ENCODE peak calls at places on chromosome 20, in nine cellular contexts. Y is bronchial epithelial cell; B is activated T-helper 1 cell treated with anti-CD3 and anti-CD28 coated beads, Interleukin-2, amount 50 U/mL, for 16 hours; M is choroid plexus epithelial cell; T is GM12864; Z is GM04504; R is A549; Q is naive thymus-derived CD8-positive, alpha-beta T cell; K is NB4. J is an unnamed sample.

GRCh38 chr20:37500311-37500710 is 20.7 kb upstream of the NNAT start:
- DNase-seq in T (no peak), M (no peak), Q (no peak), K (no peak), R (no peak), B (no peak), Z (no peak), Y (no peak), J (no peak)

GRCh38 chr20:142290-142689 is at the start of gene DEFB126:
- DNase-seq in T (no peak), M (no peak), Q (no peak), B (no peak), Y (no peak), K (no peak), R (no peak), Z (no peak), J (no peak)

GRCh38 chr20:44271915-44272663 is 25.0 kb downstream of the GDAP1L1 start:
- DNase-seq in R (no peak), Z (no peak), B (no peak), Q (no peak), T (no peak), Y (no peak), M (no peak), K (peak), J (no peak)

GRCh38 chr20:31913431-31914157 is 38.3 kb downstream of the PDRG1 start:
- DNase-seq in Z (no peak), M (no peak), T (no peak), R (no peak), B (no peak), Q (no peak), Y (no peak), K (no peak), J (no peak)

GRCh38 chr20:57109151-57109953 is 157.1 kb downstream of the BMP7 start:
- DNase-seq in B (no peak), R (no peak), Z (no peak), M (no peak), T (no peak), Y (no peak), Q (no peak), K (no peak), J (no peak)

GRCh38 chr20:31673943-31674463 is 36.3 kb downstream of the COX4I2 start:
- DNase-seq in R (no peak), M (no peak), Z (no peak), Y (no peak), Q (no peak), K (no peak), B (no peak), T (no peak), J (no peak)

GRCh38 chr20:62025832-62026563 is 39.7 kb downstream of the TAF4 start:
- DNase-seq in Q (peak), Z (peak), Y (no peak), R (no peak), K (peak), M (peak), B (no peak), T (no peak), J (no peak)

GRCh38 chr20:20721489-20721888 is 9.0 kb upstream of the RALGAPA2 start:
- DNase-seq in Z (no peak), B (no peak), K (no peak), R (no peak), Q (no peak), M (no peak), Y (no peak), T (no peak), J (no peak)

GRCh38 chr20:23629017-23629541 is 8.7 kb downstream of the CST3 start:
- DNase-seq in M (peak), R (peak), Y (peak), K (no peak), Z (no peak), B (no peak), Q (no peak), T (no peak), J (peak)

GRCh38 chr20:40049838-40050237 is 639.2 kb downstream of the MAFB start:
- DNase-seq in Z (no peak), Q (no peak), B (no peak), R (no peak), T (no peak), Y (no peak), M (no peak), K (no peak), J (no peak)

GRCh38 chr20:56237337-56237736 is 11.2 kb upstream of the MC3R start:
- DNase-seq in Z (no peak), M (no peak), B (no peak), R (no peak), K (no peak), Y (no peak), T (no peak), Q (no peak), J (no peak)

GRCh38 chr20:59219206-59219605 is 55.6 kb downstream of the ZNF831 start:
- DNase-seq in Q (no peak), T (no peak), R (no peak), M (no peak), Z (no peak), B (no peak), Y (no peak), K (no peak), J (no peak)

GRCh38 chr20:37102571-37102970 is 6.8 kb upstream of the RBL1 start:
- DNase-seq in M (no peak), B (no peak), Z (no peak), R (no peak), Y (no peak), Q (no peak), K (no peak), T (no peak), J (no peak)

GRCh38 chr20:1467355-1468116 is 887 bp upstream of the NSFL1C start:
- DNase-seq in Y (no peak), B (no peak), R (no peak), T (no peak), M (no peak), Q (no peak), Z (no peak), K (peak), J (no peak)

GRCh38 chr20:62321521-62321948 is 18.7 kb downstream of the ADRM1 start:
- DNase-seq in K (no peak), Y (peak), T (no peak), Q (no peak), R (peak), B (no peak), Z (no peak), M (peak), J (peak)

GRCh38 chr20:51335329-51335841 is 207.1 kb downstream of the NFATC2 start:
- DNase-seq in K (no peak), R (peak), M (peak), Z (peak), Y (peak), Q (no peak), T (peak), B (no peak), J (no peak)

GRCh38 chr20:57470212-57470522 is 54.8 kb downstream of the CTCFL start:
- DNase-seq in M (no peak), B (no peak), Z (no peak), Y (no peak), Q (no peak), K (no peak), T (no peak), R (no peak), J (no peak)

GRCh38 chr20:57061058-57061900 is 205.2 kb downstream of the BMP7 start:
- DNase-seq in Q (no peak), Y (no peak), Z (no peak), T (no peak), M (peak), R (peak), B (no peak), K (peak), J (no peak)